ENCODE peak calls at places on chromosomes 12 and 14, in five cellular contexts. D, B, P, K and E are unnamed samples.

GRCh38 chr12:20132818-20133217 is 235.5 kb upstream of the PDE3A start:
- DNase-seq in D (no peak), B (no peak), P (no peak), K (no peak), E (no peak)

GRCh38 chr14:92900660-92901059 is 22.3 kb upstream of the CHGA start:
- DNase-seq in D (no peak), B (no peak), P (no peak), K (no peak), E (no peak)

GRCh38 chr14:68306934-68307758 is 485.7 kb downstream of the ZFP36L1 start:
- DNase-seq in D (peak; percentile 64), B (peak; percentile 76), P (no peak), K (no peak), E (no peak)

GRCh38 chr14:71855399-71856036 is 76.7 kb upstream of the RGS6 start:
- DNase-seq in D (peak; percentile 73), B (peak; percentile 41), P (peak; percentile 31), K (peak; percentile 49), E (peak; percentile 89)

GRCh38 chr12:990308-990648 is 745 bp upstream of the ERC1 start:
- DNase-seq in D (peak; percentile 72), B (peak; percentile 72), P (peak; percentile 70), K (peak; percentile 64), E (peak; percentile 49)

GRCh38 chr12:89899651-89900050 is 191.0 kb upstream of the ATP2B1 start:
- DNase-seq in D (no peak), B (no peak), P (no peak), K (no peak), E (no peak)

GRCh38 chr12:12612403-12612802 is 727 bp downstream of the CREBL2 start:
- DNase-seq in D (no peak), B (no peak), P (no peak), K (no peak), E (no peak)

GRCh38 chr12:262817-263216 is at the start of gene SLC6A13:
- DNase-seq in D (no peak), B (no peak), P (no peak), K (no peak), E (no peak)

GRCh38 chr12:6193853-6194815 is 6.1 kb upstream of the CD9 start:
- DNase-seq in D (peak; percentile 56), B (peak; percentile 47), P (no peak), K (no peak), E (no peak)

GRCh38 chr12:6198556-6198955 is 1.6 kb upstream of the CD9 start:
- DNase-seq in D (no peak), B (no peak), P (no peak), K (no peak), E (peak; percentile 86)

GRCh38 chr12:6192604-6193380 is 7.4 kb upstream of the CD9 start:
- DNase-seq in D (no peak), B (no peak), P (no peak), K (no peak), E (peak; percentile 68)

GRCh38 chr12:6197996-6198395 is 2.2 kb upstream of the CD9 start:
- DNase-seq in D (no peak), B (no peak), P (no peak), K (no peak), E (peak; percentile 86)

GRCh38 chr12:6195665-6196535 is 4.3 kb upstream of the CD9 start:
- DNase-seq in D (peak; percentile 92), B (peak; percentile 91), P (peak; percentile 91), K (peak; percentile 76), E (peak; percentile 98)
- TF ChIP-seq POLR2A in D (no peak), B (no peak), P (no peak), K (no peak), E (no peak)

GRCh38 chr14:79573486-79573885 is 637.8 kb downstream of the DIO2 start:
- DNase-seq in D (no peak), B (no peak), P (no peak), K (no peak), E (no peak)
- H3K4me3 ChIP-seq in D (no peak overlapping the region), B (no peak overlapping the region), P (no peak overlapping the region), K (no peak overlapping the region), E (no peak overlapping the region)

GRCh38 chr12:124556896-124557501 is 10.4 kb downstream of the NCOR2 start:
- DNase-seq in D (no peak), B (peak; percentile 52), P (peak; percentile 29), K (no peak), E (no peak)
- TF ChIP-seq POLR2A in D (no peak), B (no peak), P (no peak), K (no peak), E (no peak)

DNA sequence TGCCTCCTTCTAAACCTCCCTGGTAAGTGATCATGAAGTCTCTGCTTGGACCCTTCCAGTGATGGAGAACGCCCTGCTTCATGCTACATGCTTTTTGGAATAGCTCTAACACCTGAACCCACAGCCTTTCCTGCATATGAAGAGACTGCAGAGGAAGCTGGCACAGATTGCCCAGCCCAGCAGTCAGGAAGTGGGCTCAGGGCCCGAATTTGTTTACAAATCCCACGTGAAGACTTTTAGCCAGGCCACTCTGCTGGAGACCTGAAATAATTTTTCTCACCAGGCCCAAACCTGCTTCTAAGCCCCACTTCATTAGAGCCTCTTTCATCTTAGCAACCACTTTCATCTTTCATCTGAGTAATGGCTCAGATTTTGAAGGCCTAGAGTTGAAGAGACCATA is 22.9 kb downstream of the RTN1 start:
- DNase-seq in D (no peak), B (no peak), P (no peak), K (no peak), E (no peak)
- H3K4me3 ChIP-seq in D (no peak overlapping the region), B (no peak overlapping the region), P (no peak overlapping the region), K (no peak overlapping the region), E (no peak overlapping the region)

GRCh38 chr12:55972906-55973597 is 826 bp upstream of the RAB5B start:
- DNase-seq in D (peak; percentile 18), B (no peak), P (no peak), K (peak; percentile 36), E (no peak)
- TF ChIP-seq POLR2A in D (peak; percentile 68), B (no peak), P (peak; percentile 45), K (peak; percentile 72), E (no peak)

DNA sequence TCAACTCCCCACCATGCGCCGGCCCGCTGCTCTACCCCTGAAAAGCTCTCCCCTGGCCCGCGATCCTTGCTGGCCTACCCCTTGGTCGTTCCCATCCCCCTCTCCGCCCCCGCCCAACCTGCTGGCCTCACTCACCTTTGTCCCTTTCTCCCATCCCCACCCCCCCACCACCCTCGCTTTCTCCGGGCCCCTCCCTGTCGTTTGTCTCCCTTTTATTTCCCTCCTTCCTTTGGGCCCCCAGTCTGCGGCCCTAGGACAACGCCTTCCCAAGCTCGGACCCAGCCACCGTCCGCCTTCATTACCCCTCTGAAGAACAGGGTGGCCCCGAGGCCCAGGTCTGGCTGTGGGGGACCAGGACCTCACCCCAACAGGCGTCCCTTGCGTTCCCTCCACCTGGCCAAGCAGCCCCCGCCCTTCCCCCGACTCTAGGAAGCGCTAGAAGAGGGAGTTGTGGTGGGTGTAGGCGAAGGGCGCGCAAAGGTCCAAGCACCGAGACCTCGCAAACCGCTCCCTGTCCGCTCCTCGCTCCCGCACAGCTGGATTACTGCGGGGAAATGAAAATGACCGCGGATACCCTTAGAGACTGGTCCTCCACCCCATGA is 6.9 kb upstream of the SLC7A7 start:
- DNase-seq in D (no peak), B (no peak), P (peak; percentile 40), K (no peak), E (peak; percentile 87)
- H3K4me3 ChIP-seq in D (peak overlapping the region; percentile 38), B (peak overlapping the region; percentile 53), P (peak overlapping the region; percentile 36), K (peak overlapping the region; percentile 57), E (no peak overlapping the region)

GRCh38 chr12:27548301-27549199 is 24.5 kb downstream of the PPFIBP1 start:
- DNase-seq in D (no peak), B (no peak), P (no peak), K (no peak), E (no peak)

GRCh38 chr12:27549801-27550652 is 26.0 kb downstream of the PPFIBP1 start:
- DNase-seq in D (peak; percentile 74), B (peak; percentile 81), P (peak; percentile 88), K (peak; percentile 33), E (peak; percentile 96)

GRCh38 chr12:27547592-27547991 is 23.6 kb downstream of the PPFIBP1 start:
- DNase-seq in D (no peak), B (no peak), P (no peak), K (no peak), E (no peak)

GRCh38 chr12:27550653-27550975 is 26.6 kb downstream of the PPFIBP1 start:
- DNase-seq in D (no peak), B (no peak), P (no peak), K (no peak), E (no peak)

DNA sequence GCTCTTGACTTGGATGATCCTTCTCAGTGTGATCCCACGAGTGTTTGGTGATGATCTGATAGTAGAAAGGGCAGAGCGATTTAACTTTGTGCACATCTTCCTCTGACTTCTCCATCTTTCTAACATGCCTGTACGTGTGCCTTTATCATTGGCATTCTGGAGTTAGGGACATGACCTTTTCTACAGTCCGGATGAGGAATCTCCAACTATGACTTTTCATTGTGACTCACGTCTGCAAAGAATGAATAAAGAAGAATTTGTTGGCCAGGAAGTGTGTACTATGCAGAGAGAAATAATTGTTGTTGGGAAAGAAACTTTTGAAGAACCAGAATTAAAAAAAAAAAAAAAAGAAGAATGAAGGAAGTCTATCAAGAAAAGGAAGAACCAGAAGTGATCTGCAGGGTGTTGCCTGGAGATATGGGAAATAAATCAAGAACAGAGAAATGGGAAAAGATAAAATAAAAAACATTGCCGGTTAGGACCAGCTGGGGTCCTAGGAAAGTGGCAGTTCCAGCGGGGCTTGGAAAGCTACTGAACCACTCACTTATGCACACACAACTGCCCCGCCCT is 25.3 kb downstream of the PPFIBP1 start:
- DNase-seq in D (no peak), B (no peak), P (no peak), K (no peak), E (no peak)
- TF ChIP-seq POLR2A in D (no peak), B (no peak), P (no peak), K (no peak), E (no peak)